ENCODE peak calls at places on chromosomes 6 and 20, in four cellular contexts. I is GM12878, D is K562, B is HepG2. A is an unnamed sample.

GRCh38 chr6:20404641-20405032 is 3.0 kb downstream of the E2F3 start:
- DNase-seq in I (peak; percentile 56), D (peak; percentile 91), B (peak; percentile 85), A (peak; percentile 60)

GRCh38 chr6:149013932-149014331 is 267.1 kb downstream of the UST start:
- DNase-seq in I (no peak), D (no peak), B (no peak), A (no peak)

GRCh38 chr20:36243726-36244125 is 7.4 kb downstream of the AAR2 start:
- DNase-seq in I (no peak), D (no peak), B (no peak), A (no peak)

GRCh38 chr6:134015719-134016557 is 36.5 kb downstream of the SLC2A12 start:
- DNase-seq in I (no peak), D (no peak), B (no peak), A (no peak)

GRCh38 chr6:31702421-31702818 is 704 bp downstream of the ABHD16A start:
- DNase-seq in I (no peak), D (peak; percentile 79), B (no peak), A (no peak)

GRCh38 chr20:47607208-47607613 is 105.5 kb downstream of the NCOA3 start:
- DNase-seq in I (no peak), D (peak; percentile 66), B (no peak), A (no peak)

GRCh38 chr6:85912582-85912981 is 269.9 kb upstream of the SYNCRIP start:
- DNase-seq in I (no peak), D (no peak), B (no peak), A (no peak)

GRCh38 chr20:35619196-35620095 is 3.8 kb downstream of the SPAG4 start:
- DNase-seq in I (peak; percentile 45), D (peak; percentile 41), B (peak; percentile 94), A (peak; percentile 96)

GRCh38 chr6:124368131-124368530 is 564.5 kb downstream of the NKAIN2 start:
- DNase-seq in I (no peak), D (no peak), B (no peak), A (no peak)

GRCh38 chr20:48725589-48725991 is 102.2 kb downstream of the PREX1 start:
- DNase-seq in I (no peak), D (peak; percentile 38), B (no peak), A (no peak)

GRCh38 chr6:111228094-111228493 is 140.8 kb downstream of the SLC16A10 start:
- DNase-seq in I (no peak), D (no peak), B (no peak), A (no peak)

GRCh38 chr20:58765795-58766194 is 73.2 kb downstream of the NPEPL1 start:
- DNase-seq in I (no peak), D (no peak), B (no peak), A (no peak)

GRCh38 chr6:9984607-9985006 is 430.3 kb downstream of the TFAP2A start:
- DNase-seq in I (no peak), D (no peak), B (no peak), A (no peak)

GRCh38 chr6:126033696-126034095 is 47.4 kb downstream of the TRMT11 start:
- DNase-seq in I (no peak), D (peak; percentile 76), B (peak; percentile 68), A (no peak)

GRCh38 chr6:30611150-30611855 is 5.7 kb downstream of the PPP1R10 start:
- DNase-seq in I (no peak), D (no peak), B (no peak), A (no peak)

GRCh38 chr6:90103056-90103793 is 193.4 kb downstream of the BACH2 start:
- DNase-seq in I (peak; percentile 65), D (no peak), B (peak; percentile 43), A (no peak)

GRCh38 chr20:54347216-54347833 is 128.1 kb upstream of the DOK5 start:
- DNase-seq in I (no peak), D (no peak), B (no peak), A (no peak)

GRCh38 chr6:26064619-26065257 is 22.5 kb upstream of the HFE start:
- DNase-seq in I (no peak), D (peak; percentile 78), B (peak; percentile 68), A (peak; percentile 26)

GRCh38 chr6:139577124-139577800 is 202.8 kb upstream of the CITED2 start:
- DNase-seq in I (no peak), D (no peak), B (no peak), A (no peak)

DNA sequence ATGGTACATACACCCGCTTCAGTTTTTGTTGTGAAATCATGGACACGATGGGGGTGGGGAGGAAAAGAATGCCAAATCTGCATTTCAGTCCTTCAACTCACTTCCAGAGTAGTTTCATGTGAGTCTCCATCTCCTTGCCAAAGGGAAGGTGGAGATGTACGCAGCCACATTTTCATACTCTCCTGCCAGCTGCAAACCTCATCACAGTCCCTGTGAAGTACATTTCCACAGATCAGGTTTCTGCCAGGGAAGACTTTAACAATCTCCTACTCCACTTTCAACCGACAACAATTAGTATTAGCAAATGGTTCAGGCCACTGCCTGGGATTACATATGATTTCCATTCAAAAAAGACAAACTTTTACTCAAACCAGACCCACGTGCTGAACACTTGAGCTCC is 50.9 kb upstream of the CEP162 start:
- DNase-seq in I (no peak), D (no peak), B (no peak), A (no peak)
- TF ChIP-seq CBFB in I (no peak), D (no peak), B (no peak), A (no peak)

GRCh38 chr20:61970357-61970756 is 95.3 kb downstream of the TAF4 start:
- DNase-seq in I (no peak), D (no peak), B (no peak), A (no peak)

GRCh38 chr20:61967300-61967699 is 98.4 kb downstream of the TAF4 start:
- DNase-seq in I (no peak), D (no peak), B (no peak), A (no peak)

GRCh38 chr20:61968036-61968810 is 97.5 kb downstream of the TAF4 start:
- DNase-seq in I (no peak), D (no peak), B (no peak), A (no peak)

GRCh38 chr20:61969806-61970205 is 95.9 kb downstream of the TAF4 start:
- DNase-seq in I (no peak), D (no peak), B (no peak), A (no peak)

DNA sequence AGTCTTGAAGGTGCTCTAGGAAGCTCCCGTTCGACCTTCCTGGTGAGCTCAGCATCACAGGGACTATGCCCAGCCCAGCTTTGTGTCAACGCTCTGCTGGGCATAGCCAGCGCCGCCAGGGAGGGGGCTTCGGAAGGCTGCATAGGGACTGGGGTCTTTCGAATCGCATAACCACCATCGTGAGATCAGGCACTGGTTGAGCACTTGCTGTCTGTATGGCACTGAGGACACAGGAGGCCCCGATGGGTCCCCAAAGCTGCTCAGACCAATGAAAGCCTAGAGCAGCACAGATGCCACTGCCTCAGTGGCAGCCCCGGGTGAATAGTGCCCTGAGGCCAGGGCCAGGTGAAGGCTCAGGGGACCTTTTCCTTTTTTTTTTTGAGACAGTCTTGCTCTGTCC is 96.7 kb downstream of the TAF4 start:
- DNase-seq in I (no peak), D (no peak), B (no peak), A (no peak)
- TF ChIP-seq CBFB in I (no peak), D (no peak), B (no peak), A (no peak)

GRCh38 chr6:169545956-169546355 is 155.9 kb downstream of the WDR27 start:
- DNase-seq in I (no peak), D (no peak), B (no peak), A (no peak)
- TF ChIP-seq CBFB in I (no peak), D (no peak), B (no peak), A (no peak)

GRCh38 chr6:2522521-2522920 is 228.2 kb downstream of the MYLK4 start:
- DNase-seq in I (no peak), D (no peak), B (no peak), A (no peak)

GRCh38 chr6:2518029-2518428 is 232.7 kb downstream of the MYLK4 start:
- DNase-seq in I (no peak), D (no peak), B (no peak), A (no peak)

GRCh38 chr6:2526766-2527165 is 224.0 kb downstream of the MYLK4 start:
- DNase-seq in I (no peak), D (no peak), B (no peak), A (no peak)

GRCh38 chr6:2524090-2524489 is 226.6 kb downstream of the MYLK4 start:
- DNase-seq in I (no peak), D (peak; percentile 30), B (peak; percentile 82), A (no peak)

GRCh38 chr6:2523061-2523460 is 227.7 kb downstream of the MYLK4 start:
- DNase-seq in I (no peak), D (no peak), B (no peak), A (no peak)
- TF ChIP-seq CBFB in I (no peak), D (no peak), B (no peak), A (no peak)

GRCh38 chr6:95569560-95569959 is 7.8 kb upstream of the MANEA start:
- DNase-seq in I (no peak), D (no peak), B (no peak), A (no peak)

GRCh38 chr6:95576218-95576617 is 1.1 kb upstream of the MANEA start:
- DNase-seq in I (no peak), D (peak; percentile 19), B (no peak), A (no peak)

GRCh38 chr6:95574811-95575210 is 2.5 kb upstream of the MANEA start:
- DNase-seq in I (no peak), D (no peak), B (peak; percentile 47), A (no peak)

GRCh38 chr6:95576621-95577316 is 566 bp upstream of the MANEA start:
- DNase-seq in I (no peak), D (peak; percentile 11), B (no peak), A (no peak)

GRCh38 chr6:95572098-95572497 is 5.2 kb upstream of the MANEA start:
- DNase-seq in I (no peak), D (peak; percentile 26), B (no peak), A (no peak)
- TF ChIP-seq CBFB in I (no peak), D (no peak), B (no peak), A (no peak)

GRCh38 chr20:57327820-57328219 is 1.8 kb upstream of the SPO11 start:
- DNase-seq in I (no peak), D (no peak), B (no peak), A (no peak)

GRCh38 chr20:57330998-57331397 is 1.4 kb downstream of the SPO11 start:
- DNase-seq in I (no peak), D (no peak), B (no peak), A (no peak)

GRCh38 chr20:57326667-57327455 is 2.7 kb upstream of the SPO11 start:
- DNase-seq in I (no peak), D (no peak), B (no peak), A (peak; percentile 30)

GRCh38 chr20:57332105-57333089 is 2.8 kb downstream of the SPO11 start:
- DNase-seq in I (no peak), D (no peak), B (no peak), A (no peak)

DNA sequence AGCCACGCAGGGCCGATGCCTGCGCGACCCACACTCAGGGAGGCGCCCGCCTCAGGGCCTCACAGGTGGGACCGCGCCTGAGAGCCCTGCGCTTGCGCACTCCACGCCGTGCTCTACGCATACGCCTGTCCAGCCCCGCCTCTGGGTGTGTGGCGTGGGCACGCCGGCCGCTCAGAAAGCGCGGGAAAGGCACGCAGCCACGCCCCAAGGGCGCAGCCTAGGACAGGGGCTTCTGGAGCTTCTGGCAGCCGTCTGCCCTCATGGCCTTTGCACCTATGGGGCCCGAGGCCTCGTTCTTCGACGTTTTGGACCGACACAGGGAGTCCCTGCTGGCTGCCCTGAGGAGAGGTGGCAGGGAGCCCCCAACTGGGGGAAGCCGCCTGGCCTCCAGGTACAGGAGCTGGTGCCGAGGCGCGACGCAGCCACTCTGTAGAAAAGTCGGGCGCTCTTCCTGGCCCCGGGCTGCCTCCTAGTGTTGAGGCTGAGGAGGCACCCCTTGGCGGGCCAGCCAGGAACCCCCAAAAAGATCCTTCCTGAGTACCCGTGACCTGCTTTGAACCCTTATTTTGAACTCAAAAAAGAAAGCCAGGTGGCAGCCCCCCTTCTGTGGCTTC is at the start of gene SPO11:
- DNase-seq in I (no peak), D (peak; percentile 80), B (no peak), A (peak; percentile 76)
- TF ChIP-seq CBFB in I (no peak), D (no peak), B (no peak), A (no peak)

A was measured in WTC11.